ENCODE peak calls at places on chromosome 11, in seven cellular contexts. O, V, T, M, I, H and Y are unnamed samples.
A peak's percentile ranks its signal among the peaks of the same experiment; 100 is the strongest.

GRCh38 chr11:64599698-64600211 is 8.7 kb downstream of the SLC22A12 start:
- DNase-seq in O (no peak), V (no peak), T (no peak), M (no peak), I (peak; percentile 42), H (no peak), Y (no peak)

GRCh38 chr11:64035581-64035980 is at the start of gene FLRT1:
- DNase-seq in O (no peak), V (no peak), T (no peak), M (no peak), I (no peak), H (peak; percentile 28), Y (no peak)

GRCh38 chr11:82889133-82890001 is 10.9 kb downstream of the PRCP start:
- DNase-seq in O (no peak), V (no peak), T (no peak), M (no peak), I (no peak), H (no peak), Y (no peak)

GRCh38 chr11:76801205-76801604 is 18.0 kb downstream of the TSKU start:
- DNase-seq in O (no peak), V (peak; percentile 10), T (no peak), M (no peak), I (no peak), H (no peak), Y (no peak)

GRCh38 chr11:10072841-10073240 is 221.2 kb downstream of the SBF2 start:
- DNase-seq in O (no peak), V (no peak), T (no peak), M (no peak), I (no peak), H (no peak), Y (no peak)

GRCh38 chr11:15654397-15654915 is 539.7 kb downstream of the INSC start:
- DNase-seq in O (no peak), V (no peak), T (no peak), M (no peak), I (no peak), H (no peak), Y (no peak)

GRCh38 chr11:103903621-103904323 is 132.7 kb upstream of the DDI1 start:
- DNase-seq in O (no peak), V (no peak), T (no peak), M (no peak), I (no peak), H (no peak), Y (no peak)

GRCh38 chr11:45301537-45302246 is 15.6 kb upstream of the SYT13 start:
- DNase-seq in O (peak; percentile 51), V (no peak), T (no peak), M (no peak), I (no peak), H (no peak), Y (no peak)

GRCh38 chr11:57315491-57315890 is 9.3 kb downstream of the TNKS1BP1 start:
- DNase-seq in O (no peak), V (peak; percentile 78), T (no peak), M (no peak), I (peak; percentile 53), H (no peak), Y (no peak)

GRCh38 chr11:121479839-121480238 is 27.1 kb upstream of the SORL1-AS1 start:
- DNase-seq in O (no peak), V (no peak), T (no peak), M (no peak), I (no peak), H (no peak), Y (no peak)

GRCh38 chr11:16632295-16633200 is 105.9 kb upstream of the C11orf58 start:
- DNase-seq in O (no peak), V (no peak), T (no peak), M (no peak), I (no peak), H (no peak), Y (peak; percentile 64)

GRCh38 chr11:64566042-64566914 is 24.7 kb upstream of the SLC22A12 start:
- DNase-seq in O (peak; percentile 58), V (peak; percentile 75), T (no peak), M (peak; percentile 29), I (no peak), H (peak; percentile 21), Y (peak; percentile 91)